ENCODE peak calls at places on chromosome 15, in nine cellular contexts. Z, A, V, Y, I, G, F, B and N are unnamed samples.

GRCh38 chr15:100942656-100943055 is 23.5 kb downstream of the LRRK1 start:
- DNase-seq in Z (no peak), A (no peak), V (no peak), Y (no peak), I (no peak), G (no peak), F (no peak), B (no peak), N (no peak)

GRCh38 chr15:45393851-45394250 is 15.5 kb upstream of the GATM start:
- DNase-seq in Z (no peak), A (no peak), V (peak; percentile 78), Y (no peak), I (no peak), G (no peak), F (peak; percentile 47), B (no peak), N (no peak)

GRCh38 chr15:88882745-88883144 is 12.6 kb downstream of the HAPLN3 start:
- DNase-seq in Z (no peak), A (no peak), V (no peak), Y (no peak), I (no peak), G (no peak), F (no peak), B (no peak), N (no peak)

GRCh38 chr15:64146520-64146884 is 5.0 kb upstream of the SNX22 start:
- DNase-seq in Z (no peak), A (no peak), V (no peak), Y (no peak), I (no peak), G (no peak), F (no peak), B (no peak), N (no peak)

GRCh38 chr15:99703603-99704443 is 29.4 kb downstream of the LYSMD4 start:
- DNase-seq in Z (no peak), A (no peak), V (peak; percentile 54), Y (peak; percentile 79), I (no peak), G (peak; percentile 66), F (peak; percentile 81), B (peak; percentile 16), N (no peak)

GRCh38 chr15:68693071-68693470 is 114.3 kb downstream of the CORO2B start:
- DNase-seq in Z (no peak), A (no peak), V (no peak), Y (no peak), I (no peak), G (peak; percentile 43), F (no peak), B (no peak), N (no peak)

GRCh38 chr15:25693321-25694237 is 169.5 kb downstream of the ATP10A start:
- DNase-seq in Z (peak; percentile 76), A (no peak), V (no peak), Y (no peak), I (no peak), G (no peak), F (peak; percentile 64), B (peak; percentile 47), N (no peak)

GRCh38 chr15:69679623-69680228 is 227.1 kb downstream of the RPLP1 start:
- DNase-seq in Z (no peak), A (peak; percentile 58), V (no peak), Y (no peak), I (peak; percentile 15), G (no peak), F (no peak), B (no peak), N (peak; percentile 34)

GRCh38 chr15:27853624-27854455 is 245.3 kb downstream of the OCA2 start:
- DNase-seq in Z (peak; percentile 65), A (no peak), V (no peak), Y (no peak), I (no peak), G (no peak), F (no peak), B (no peak), N (no peak)

GRCh38 chr15:69446947-69447346 is 5.7 kb upstream of the RPLP1 start:
- DNase-seq in Z (no peak), A (no peak), V (no peak), Y (no peak), I (no peak), G (no peak), F (no peak), B (no peak), N (no peak)

GRCh38 chr15:88484781-88485246 is 17.3 kb downstream of the MRPS11 start:
- DNase-seq in Z (peak; percentile 62), A (no peak), V (no peak), Y (no peak), I (no peak), G (no peak), F (peak; percentile 52), B (peak; percentile 88), N (no peak)

GRCh38 chr15:20345401-20345958 is 196.1 kb downstream of the GOLGA6L6 start:
- DNase-seq in Z (peak; percentile 70), A (no peak), V (peak; percentile 21), Y (no peak), I (no peak), G (no peak), F (no peak), B (no peak), N (no peak)

GRCh38 chr15:58441376-58442070 is 9.7 kb downstream of the LIPC start:
- DNase-seq in Z (peak; percentile 79), A (no peak), V (peak; percentile 68), Y (no peak), I (no peak), G (peak; percentile 24), F (no peak), B (no peak), N (no peak)

GRCh38 chr15:95076381-95076780 is 845.0 kb downstream of the MCTP2 start:
- DNase-seq in Z (no peak), A (no peak), V (no peak), Y (no peak), I (no peak), G (no peak), F (no peak), B (no peak), N (no peak)

GRCh38 chr15:66815322-66815721 is 113.3 kb downstream of the SMAD6 start:
- DNase-seq in Z (no peak), A (no peak), V (no peak), Y (no peak), I (no peak), G (no peak), F (no peak), B (no peak), N (no peak)

GRCh38 chr15:99279290-99279689 is 28.0 kb downstream of the LRRC28 start:
- DNase-seq in Z (no peak), A (no peak), V (no peak), Y (no peak), I (no peak), G (no peak), F (no peak), B (no peak), N (no peak)

GRCh38 chr15:32981536-32981935 is 213.0 kb downstream of the FMN1 start:
- DNase-seq in Z (no peak), A (no peak), V (no peak), Y (no peak), I (no peak), G (no peak), F (no peak), B (no peak), N (no peak)

GRCh38 chr15:75112278-75112847 is 89.0 kb downstream of the PPCDC start:
- DNase-seq in Z (no peak), A (no peak), V (peak; percentile 71), Y (no peak), I (no peak), G (no peak), F (no peak), B (no peak), N (no peak)

GRCh38 chr15:96340611-96341464 is 10.3 kb downstream of the NR2F2 start:
- DNase-seq in Z (peak; percentile 86), A (no peak), V (no peak), Y (no peak), I (no peak), G (no peak), F (peak; percentile 82), B (peak; percentile 90), N (no peak)

GRCh38 chr15:45165536-45165935 is 22.2 kb downstream of the SHF start:
- DNase-seq in Z (no peak), A (no peak), V (no peak), Y (no peak), I (no peak), G (no peak), F (no peak), B (no peak), N (no peak)

GRCh38 chr15:55907797-55908196 is 85.6 kb downstream of the NEDD4 start:
- DNase-seq in Z (no peak), A (no peak), V (peak; percentile 74), Y (peak; percentile 95), I (no peak), G (peak; percentile 71), F (no peak), B (no peak), N (no peak)

GRCh38 chr15:57387644-57388076 is 11.4 kb downstream of the CGNL1 start:
- DNase-seq in Z (peak; percentile 68), A (no peak), V (no peak), Y (no peak), I (no peak), G (no peak), F (peak; percentile 79), B (no peak), N (no peak)

GRCh38 chr15:50148362-50148963 is 29.4 kb upstream of the ATP8B4 start:
- DNase-seq in Z (no peak), A (no peak), V (peak; percentile 60), Y (peak; percentile 54), I (no peak), G (no peak), F (peak; percentile 84), B (peak; percentile 88), N (no peak)

GRCh38 chr15:94579261-94579660 is 347.9 kb downstream of the MCTP2 start:
- DNase-seq in Z (no peak), A (no peak), V (no peak), Y (no peak), I (no peak), G (no peak), F (no peak), B (no peak), N (no peak)

GRCh38 chr15:57384816-57385215 is 8.5 kb downstream of the CGNL1 start:
- DNase-seq in Z (no peak), A (no peak), V (no peak), Y (peak; percentile 33), I (no peak), G (no peak), F (no peak), B (no peak), N (no peak)

GRCh38 chr15:88788816-88789215 is 14.4 kb upstream of the ACAN start:
- DNase-seq in Z (peak; percentile 53), A (no peak), V (no peak), Y (no peak), I (no peak), G (no peak), F (no peak), B (no peak), N (no peak)

GRCh38 chr15:47573673-47574072 is 143.6 kb upstream of the SEMA6D start:
- DNase-seq in Z (no peak), A (no peak), V (no peak), Y (no peak), I (no peak), G (no peak), F (no peak), B (no peak), N (no peak)

GRCh38 chr15:47371939-47372338 is 345.4 kb upstream of the SEMA6D start:
- DNase-seq in Z (no peak), A (no peak), V (no peak), Y (no peak), I (no peak), G (no peak), F (no peak), B (no peak), N (no peak)